ENCODE peak calls at places on chromosomes 11 and 22, in six cellular contexts. D is stimulated activated effector memory CD8-positive, alpha-beta T cell treated with anti-CD3 and anti-CD28 coated beads, Interleukin-12 subunit alpha, Interleukin-12 subunit beta, amount 100 ng/mL, for 72 hours; T is effector memory CD8-positive, alpha-beta T cell; X is NCI-H1930; U is naive thymus-derived CD4-positive, alpha-beta T cell; A is H54. Z is an unnamed sample.

GRCh38 chr11:27926981-27927481 is 180.9 kb downstream of the KIF18A start:
- DNase-seq in D (no peak), T (no peak), X (no peak), U (no peak), A (peak; percentile 30), Z (no peak)

GRCh38 chr11:15911377-15912044 is 444.8 kb downstream of the SOX6 start:
- DNase-seq in D (no peak), T (no peak), X (no peak), U (no peak), A (no peak), Z (no peak)

GRCh38 chr11:44633641-44634040 is 68.2 kb downstream of the CD82 start:
- DNase-seq in D (no peak), T (no peak), X (no peak), U (no peak), A (no peak), Z (no peak)

GRCh38 chr11:126344291-126344970 is 11.1 kb upstream of the ST3GAL4 start:
- DNase-seq in D (no peak), T (no peak), X (no peak), U (no peak), A (no peak), Z (no peak)

GRCh38 chr22:38305481-38306448 is 11.5 kb downstream of the CSNK1E start:
- DNase-seq in D (peak; percentile 58), T (peak; percentile 27), X (no peak), U (no peak), A (no peak), Z (peak; percentile 70)

GRCh38 chr11:5226732-5227327 is at the start of gene HBB:
- DNase-seq in D (no peak), T (no peak), X (no peak), U (no peak), A (no peak), Z (no peak)

GRCh38 chr22:31230871-31231621 is 18.9 kb downstream of the LIMK2 start:
- DNase-seq in D (no peak), T (peak; percentile 35), X (no peak), U (peak; percentile 67), A (no peak), Z (peak; percentile 63)

GRCh38 chr22:35540600-35541253 is at the start of gene RASD2:
- DNase-seq in D (no peak), T (no peak), X (peak; percentile 31), U (peak; percentile 31), A (peak; percentile 62), Z (peak; percentile 67)

GRCh38 chr11:64742087-64742939 is 1.6 kb downstream of the RASGRP2 start:
- DNase-seq in D (no peak), T (no peak), X (no peak), U (no peak), A (no peak), Z (no peak)

GRCh38 chr11:64318694-64319420 is 936 bp downstream of the PRDX5 start:
- DNase-seq in D (no peak), T (no peak), X (no peak), U (no peak), A (no peak), Z (no peak)

GRCh38 chr22:46042786-46043185 is 65.8 kb upstream of the WNT7B start:
- DNase-seq in D (no peak), T (no peak), X (no peak), U (no peak), A (no peak), Z (no peak)

GRCh38 chr22:31445642-31446041 is 44.0 kb downstream of the EIF4ENIF1 start:
- DNase-seq in D (no peak), T (no peak), X (no peak), U (no peak), A (no peak), Z (no peak)

GRCh38 chr11:30983810-30984441 is 385.6 kb downstream of the DCDC1 start:
- DNase-seq in D (no peak), T (no peak), X (no peak), U (no peak), A (no peak), Z (no peak)

GRCh38 chr11:14059491-14059890 is 97.0 kb downstream of the SPON1 start:
- DNase-seq in D (no peak), T (no peak), X (no peak), U (no peak), A (no peak), Z (no peak)

GRCh38 chr22:32555546-32555945 is 80.9 kb downstream of the FBXO7 start:
- DNase-seq in D (no peak), T (no peak), X (no peak), U (no peak), A (no peak), Z (no peak)

GRCh38 chr22:40183029-40183581 is 5.4 kb downstream of the TNRC6B start:
- DNase-seq in D (no peak), T (no peak), X (no peak), U (peak; percentile 38), A (peak; percentile 18), Z (peak; percentile 25)

GRCh38 chr11:8754241-8754640 is 71.6 kb downstream of the RPL27A start:
- DNase-seq in D (no peak), T (no peak), X (no peak), U (no peak), A (no peak), Z (no peak)

GRCh38 chr11:61752117-61752924 is at the start of gene MYRF:
- DNase-seq in D (peak; percentile 77), T (peak; percentile 63), X (peak; percentile 78), U (peak; percentile 41), A (peak; percentile 57), Z (peak; percentile 59)

GRCh38 chr11:1531418-1531817 is 40.7 kb downstream of the DUSP8 start:
- DNase-seq in D (no peak), T (no peak), X (no peak), U (no peak), A (no peak), Z (no peak)

GRCh38 chr22:49925525-49926128 is 7.2 kb downstream of the CRELD2 start:
- DNase-seq in D (peak; percentile 77), T (peak; percentile 73), X (no peak), U (peak; percentile 77), A (no peak), Z (peak; percentile 82)

GRCh38 chr11:78759067-78759466 is 184.4 kb upstream of the NARS2 start:
- DNase-seq in D (no peak), T (no peak), X (no peak), U (no peak), A (no peak), Z (no peak)

GRCh38 chr11:121298770-121299169 is 6.2 kb downstream of the SC5D start:
- DNase-seq in D (no peak), T (no peak), X (no peak), U (no peak), A (no peak), Z (no peak)

GRCh38 chr22:45866398-45867117 is 110.4 kb downstream of the WNT7B start:
- DNase-seq in D (peak; percentile 47), T (no peak), X (no peak), U (no peak), A (no peak), Z (no peak)

GRCh38 chr11:62182147-62182869 is 7.7 kb upstream of the SCGB1D1 start:
- DNase-seq in D (no peak), T (no peak), X (no peak), U (no peak), A (no peak), Z (no peak)

GRCh38 chr11:45245237-45246045 is 40.7 kb downstream of the SYT13 start:
- DNase-seq in D (no peak), T (no peak), X (no peak), U (no peak), A (no peak), Z (no peak)

GRCh38 chr22:20909543-20910303 is 7.5 kb upstream of the CRKL start:
- DNase-seq in D (no peak), T (no peak), X (no peak), U (no peak), A (no peak), Z (no peak)

GRCh38 chr11:17596310-17596669 is 49.2 kb downstream of the OTOG start:
- DNase-seq in D (no peak), T (no peak), X (no peak), U (no peak), A (no peak), Z (no peak)

GRCh38 chr11:130831506-130832385 is 84.5 kb downstream of the SNX19 start:
- DNase-seq in D (no peak), T (no peak), X (no peak), U (no peak), A (no peak), Z (no peak)

GRCh38 chr11:48055292-48056132 is 75.2 kb downstream of the PTPRJ start:
- DNase-seq in D (peak; percentile 83), T (peak; percentile 41), X (no peak), U (peak; percentile 90), A (no peak), Z (peak; percentile 81)

GRCh38 chr11:120546312-120547205 is 35.0 kb downstream of the GRIK4 start:
- DNase-seq in D (no peak), T (no peak), X (no peak), U (no peak), A (peak; percentile 67), Z (no peak)

GRCh38 chr22:31618057-31618456 is 44.0 kb downstream of the PISD start:
- DNase-seq in D (no peak), T (no peak), X (no peak), U (no peak), A (no peak), Z (no peak)

GRCh38 chr22:49630448-49630946 is 197.2 kb downstream of the BRD1 start:
- DNase-seq in D (no peak), T (no peak), X (no peak), U (no peak), A (no peak), Z (no peak)

GRCh38 chr11:119306373-119306890 is 10.5 kb downstream of the MCAM start:
- DNase-seq in D (no peak), T (no peak), X (no peak), U (peak; percentile 83), A (no peak), Z (no peak)